ENCODE peak calls at places on chromosomes 5 and 9, in seven cellular contexts. V, M, J, Z, F, O and B are unnamed samples.

GRCh38 chr5:144284036-144284435 is 113.4 kb downstream of the KCTD16 start:
- DNase-seq in V (no peak), Z (no peak), F (no peak), M (no peak), O (no peak), J (no peak), B (no peak)

GRCh38 chr5:168656633-168657032 is 77.5 kb upstream of the PANK3 start:
- DNase-seq in Z (peak; percentile 69), F (peak; percentile 91), M (no peak), V (peak; percentile 60), J (peak; percentile 98), O (no peak), B (no peak)

GRCh38 chr9:129258124-129258822 is 80.2 kb upstream of the IER5L start:
- DNase-seq in O (peak; percentile 88), V (peak; percentile 96), Z (peak; percentile 87), M (peak; percentile 61), F (peak; percentile 79), J (peak; percentile 84), B (peak; percentile 87)

GRCh38 chr9:97506264-97506663 is 4.8 kb downstream of the TMOD1 start:
- DNase-seq in Z (no peak), V (no peak), F (no peak), J (no peak), O (no peak), M (no peak), B (no peak)

GRCh38 chr9:121650220-121651013 is 1.0 kb upstream of the DAB2IP start:
- DNase-seq in M (peak; percentile 29), V (peak; percentile 32), F (no peak), O (peak; percentile 30), J (no peak), Z (no peak), B (no peak)

GRCh38 chr9:126491256-126491879 is 122.4 kb upstream of the LMX1B start:
- DNase-seq in M (peak; percentile 33), F (peak; percentile 83), J (peak; percentile 66), Z (peak; percentile 40), O (peak; percentile 68), V (peak; percentile 81), B (peak; percentile 67)

GRCh38 chr9:29230931-29231330 is 1657.7 kb upstream of the C9orf72 start:
- DNase-seq in M (no peak), Z (no peak), O (no peak), F (no peak), V (no peak), J (no peak), B (no peak)

GRCh38 chr5:143402464-143403356 is 776 bp downstream of the NR3C1 start:
- DNase-seq in J (peak; percentile 41), F (peak; percentile 43), M (no peak), O (peak; percentile 68), Z (peak; percentile 23), V (peak; percentile 72), B (peak; percentile 17)

GRCh38 chr5:141483842-141484241 is 988 bp upstream of the PCDHGC4 start:
- DNase-seq in Z (no peak), O (no peak), J (no peak), F (no peak), M (no peak), V (no peak), B (no peak)

GRCh38 chr9:75930193-75930592 is 39.7 kb downstream of the PCSK5 start:
- DNase-seq in V (no peak), J (no peak), F (no peak), Z (no peak), O (no peak), M (no peak), B (no peak)

DNA sequence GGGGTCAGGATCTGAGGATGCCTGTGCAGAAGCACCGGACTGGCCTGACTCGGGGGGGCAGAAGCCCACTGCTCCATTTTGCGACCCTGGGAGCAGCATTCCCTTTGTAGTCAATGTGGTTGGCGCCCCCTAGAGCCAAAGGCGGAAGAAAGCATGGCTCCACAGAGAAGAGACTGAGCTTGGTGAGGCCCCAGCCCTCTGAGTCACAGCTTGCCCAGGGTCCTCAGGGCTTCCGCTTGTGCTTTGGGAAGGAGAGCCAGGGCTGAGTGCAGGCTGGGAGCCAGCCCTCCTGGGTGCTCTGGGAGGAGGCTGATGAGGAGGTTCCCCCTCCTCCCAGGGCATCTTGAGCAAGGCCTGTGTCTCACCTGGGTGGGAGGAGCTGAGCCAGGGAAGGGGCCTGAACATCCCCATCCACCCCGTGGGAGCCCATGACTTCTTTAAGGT is 5.5 kb upstream of the AQP3 start:
- DNase-seq in Z (peak; percentile 69), V (peak; percentile 89), J (peak; percentile 60), F (peak; percentile 79), M (peak; percentile 46), O (peak; percentile 83), B (peak; percentile 64)
- H3K4me3 ChIP-seq in Z (no peak overlapping the region), V (no peak overlapping the region), J (no peak overlapping the region), F (no peak overlapping the region), M (no peak overlapping the region), O (no peak overlapping the region), B (no peak overlapping the region)

DNA sequence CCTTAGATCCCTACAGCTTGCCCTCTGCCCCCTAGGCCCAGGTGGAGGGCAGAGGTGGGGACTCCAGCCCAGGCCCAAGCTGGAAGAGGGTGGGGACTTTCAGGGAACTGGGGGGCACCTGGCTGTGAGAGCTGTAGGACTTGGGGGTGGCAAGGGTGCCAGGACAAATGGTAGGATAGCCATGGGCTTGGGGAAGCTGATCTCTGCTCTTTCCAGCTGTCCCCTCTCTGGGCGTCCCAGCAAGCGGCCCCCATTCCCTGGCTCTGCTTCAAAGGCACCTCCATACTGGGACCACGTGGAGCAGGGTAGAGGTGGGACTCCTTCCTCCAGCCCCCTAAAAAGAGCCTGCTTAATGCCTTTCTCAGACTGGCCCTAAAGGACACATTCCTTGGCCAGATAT is 385 bp downstream of the LTC4S start:
- DNase-seq in Z (no peak), M (no peak), J (no peak), O (no peak), F (no peak), V (no peak), B (no peak)
- H3K4me3 ChIP-seq in Z (no peak overlapping the region), M (no peak overlapping the region), J (no peak overlapping the region), O (no peak overlapping the region), F (peak overlapping the region; percentile 53), V (no peak overlapping the region), B (no peak overlapping the region)

GRCh38 chr5:1666812-1667588 is 132.6 kb downstream of the MRPL36 start:
- DNase-seq in M (no peak), J (no peak), F (no peak), V (peak; percentile 32), Z (no peak), O (no peak), B (no peak)
- H3K4me3 ChIP-seq in M (no peak overlapping the region), J (no peak overlapping the region), F (no peak overlapping the region), V (no peak overlapping the region), Z (no peak overlapping the region), O (no peak overlapping the region), B (no peak overlapping the region)

DNA sequence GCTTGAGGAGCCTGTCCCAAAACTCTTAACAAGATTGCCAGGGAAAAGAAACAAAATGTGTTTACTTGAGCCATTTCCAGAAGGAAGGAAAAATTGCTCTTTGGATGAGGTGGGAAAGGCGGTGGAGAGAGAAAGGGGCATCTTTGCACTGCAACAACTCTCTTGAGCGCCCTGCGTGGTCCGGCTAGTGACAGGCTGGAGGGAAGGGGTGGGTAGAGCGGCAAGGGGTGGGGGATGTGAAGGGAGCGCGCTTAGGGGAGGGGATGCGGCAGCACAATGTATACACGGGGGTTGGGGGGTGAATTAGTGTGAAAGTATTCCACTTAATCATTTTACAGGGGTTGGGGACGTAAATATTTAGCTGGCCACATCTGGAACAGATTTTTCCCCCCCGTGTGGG is 1.3 kb downstream of the FGF10 start:
- DNase-seq in M (no peak), Z (no peak), O (no peak), J (no peak), V (no peak), F (no peak), B (no peak)
- H3K4me3 ChIP-seq in M (no peak overlapping the region), Z (no peak overlapping the region), O (no peak overlapping the region), J (no peak overlapping the region), V (no peak overlapping the region), F (no peak overlapping the region), B (no peak overlapping the region)

GRCh38 chr5:74098456-74098855 is 472.5 kb downstream of the ARHGEF28 start:
- DNase-seq in O (no peak), J (no peak), M (no peak), V (no peak), Z (no peak), F (no peak), B (no peak)
- H3K4me3 ChIP-seq in O (no peak overlapping the region), J (no peak overlapping the region), M (no peak overlapping the region), V (no peak overlapping the region), Z (no peak overlapping the region), F (no peak overlapping the region), B (no peak overlapping the region)

DNA sequence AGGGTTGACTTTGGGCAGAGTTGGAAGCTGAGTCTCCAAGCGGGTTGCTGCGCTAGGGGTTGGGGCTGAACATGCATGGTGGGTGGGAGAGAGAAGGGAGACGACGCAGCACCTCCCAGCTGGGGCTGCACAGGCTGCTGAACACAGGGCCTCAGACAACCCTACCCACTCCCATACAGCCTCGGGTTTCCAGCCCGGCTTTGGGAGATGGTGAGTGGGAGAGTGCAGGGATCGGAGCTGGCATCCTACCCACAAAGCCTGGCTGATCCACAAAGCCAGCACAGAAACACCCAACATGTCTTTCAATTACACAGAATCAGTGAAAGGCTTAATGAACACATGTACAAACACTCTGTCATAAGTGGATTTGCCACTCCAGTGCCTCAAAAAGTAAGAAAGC is 64.8 kb downstream of the NSG2 start:
- DNase-seq in Z (no peak), M (no peak), J (no peak), V (no peak), F (no peak), O (no peak), B (no peak)
- H3K4me3 ChIP-seq in Z (no peak overlapping the region), M (no peak overlapping the region), J (no peak overlapping the region), V (no peak overlapping the region), F (no peak overlapping the region), O (no peak overlapping the region), B (no peak overlapping the region)

GRCh38 chr5:150208187-150209015 is 18.5 kb downstream of the SLC6A7 start:
- DNase-seq in J (peak; percentile 52), V (peak; percentile 74), Z (peak; percentile 51), O (peak; percentile 18), M (no peak), F (peak; percentile 36), B (no peak)

GRCh38 chr5:150211156-150212030 is 21.5 kb downstream of the SLC6A7 start:
- DNase-seq in O (no peak), F (no peak), V (no peak), Z (no peak), J (no peak), M (no peak), B (no peak)

GRCh38 chr5:150210644-150211043 is 20.8 kb downstream of the SLC6A7 start:
- DNase-seq in M (no peak), F (no peak), V (no peak), O (no peak), Z (no peak), J (no peak), B (no peak)

GRCh38 chr5:150206780-150207115 is 16.9 kb downstream of the SLC6A7 start:
- DNase-seq in Z (no peak), F (no peak), J (no peak), V (no peak), O (no peak), M (no peak), B (no peak)

GRCh38 chr5:150209020-150209635 is 19.3 kb downstream of the SLC6A7 start:
- DNase-seq in O (peak; percentile 38), J (peak; percentile 52), M (no peak), Z (no peak), V (peak; percentile 64), F (no peak), B (peak; percentile 35)
- H3K4me3 ChIP-seq in O (no peak overlapping the region), J (no peak overlapping the region), M (no peak overlapping the region), Z (no peak overlapping the region), V (no peak overlapping the region), F (no peak overlapping the region), B (no peak overlapping the region)